ENCODE peak calls at places on chromosomes 6 and 20, in eight cellular contexts. U is Ammon's horn; L is progenitor cell of endocrine pancreas; D is GM04503; N is sigmoid colon; J is amygdala; I is stimulated activated CD4-positive, alpha-beta T cell treated with anti-CD3 and anti-CD28 coated beads, Interleukin-15, amount 100 ng/mL, for 1 hour; F is AG04450. O is an unnamed sample.

GRCh38 chr20:33081411-33082154 is 2.1 kb downstream of the BPIFB4 start:
- DNase-seq in U (no peak), L (no peak), D (no peak), N (no peak), J (no peak), I (no peak), F (no peak), O (no peak)

GRCh38 chr6:147604373-147604772 is 95.9 kb downstream of the SAMD5 start:
- DNase-seq in U (no peak), L (no peak), D (no peak), N (no peak), J (no peak), I (no peak), F (no peak), O (no peak)

GRCh38 chr20:35279040-35279439 is 1.1 kb upstream of the MMP24OS start:
- DNase-seq in U (no peak), L (no peak), D (no peak), N (no peak), J (no peak), I (no peak), F (no peak), O (no peak)

GRCh38 chr6:126939784-126940183 is 178.7 kb upstream of the RSPO3 start:
- DNase-seq in U (no peak), L (no peak), D (no peak), N (no peak), J (no peak), I (no peak), F (no peak), O (no peak)

GRCh38 chr6:5438882-5439584 is 177.7 kb downstream of the FARS2 start:
- DNase-seq in U (no peak), L (no peak), D (no peak), N (no peak), J (no peak), I (no peak), F (no peak), O (no peak)

GRCh38 chr6:34235605-34236422 is 859 bp upstream of the HMGA1 start:
- DNase-seq in U (peak), L (peak), D (no peak), N (peak), J (no peak), I (peak), F (no peak), O (no peak)

GRCh38 chr6:84892666-84893065 is 128.3 kb upstream of the TBX18 start:
- DNase-seq in U (no peak), L (no peak), D (peak), N (no peak), J (no peak), I (no peak), F (no peak), O (peak)

GRCh38 chr20:54043044-54043967 is 27.1 kb downstream of the BCAS1 start:
- DNase-seq in U (no peak), L (no peak), D (no peak), N (no peak), J (no peak), I (no peak), F (no peak), O (no peak)

GRCh38 chr6:149201068-149201655 is 116.3 kb upstream of the TAB2 start:
- DNase-seq in U (peak), L (no peak), D (no peak), N (no peak), J (peak), I (no peak), F (no peak), O (no peak)

GRCh38 chr6:30882764-30883475 is 1.4 kb upstream of the DDR1 start:
- DNase-seq in U (no peak), L (peak), D (no peak), N (no peak), J (no peak), I (no peak), F (no peak), O (no peak)

GRCh38 chr6:85362652-85363310 is 87.1 kb upstream of the NT5E start:
- DNase-seq in U (no peak), L (no peak), D (no peak), N (no peak), J (no peak), I (no peak), F (no peak), O (no peak)

GRCh38 chr6:2471474-2471873 is 226.1 kb upstream of the GMDS start:
- DNase-seq in U (no peak), L (no peak), D (no peak), N (no peak), J (no peak), I (no peak), F (no peak), O (no peak)

GRCh38 chr6:48080227-48081009 is 30.6 kb downstream of the PTCHD4 start:
- DNase-seq in U (no peak), L (no peak), D (no peak), N (no peak), J (no peak), I (no peak), F (no peak), O (no peak)